ENCODE peak calls at places on chromosome X, in nine cellular contexts. D is endothelial cell; S is MCF 10A; V is Calu3; W is WTC11; G is activated CD8-positive, alpha-beta T cell treated with anti-CD3 and anti-CD28 coated beads for 36 hours; Q is mammary epithelial cell; F is epithelial cell of esophagus; P is GM12864. N is an unnamed sample.

GRCh38 chrX:132488092-132488749 is 617 bp downstream of the MBNL3 start:
- DNase-seq in F (peak), W (no peak), V (no peak), Q (peak), G (peak), D (no peak), P (no peak), S (peak), N (no peak)

GRCh38 chrX:18971506-18971905 is 12.4 kb downstream of the PHKA2 start:
- DNase-seq in V (no peak), G (no peak), P (no peak), D (no peak), S (no peak), Q (no peak), F (no peak), W (no peak), N (no peak)

GRCh38 chrX:129116651-129117050 is 406.6 kb downstream of the SMARCA1 start:
- DNase-seq in G (no peak), D (no peak), F (no peak), P (no peak), V (no peak), W (no peak), Q (no peak), S (no peak), N (no peak)

GRCh38 chrX:2498781-2499302 is 1.9 kb downstream of the DHRSX start:
- DNase-seq in S (no peak), P (no peak), Q (no peak), D (no peak), F (peak), G (no peak), W (no peak), V (no peak), N (no peak)

GRCh38 chrX:151724563-151725337 is 8.9 kb downstream of the FATE1 start:
- DNase-seq in F (no peak), P (no peak), Q (no peak), G (no peak), S (no peak), D (no peak), W (no peak), V (no peak), N (no peak)

GRCh38 chrX:30196322-30196721 is 19.0 kb upstream of the MAGEB2 start:
- DNase-seq in G (no peak), D (no peak), S (peak), V (no peak), P (no peak), W (no peak), F (peak), Q (peak), N (no peak)

GRCh38 chrX:151510203-151510602 is 53.3 kb upstream of the PASD1 start:
- DNase-seq in Q (no peak), S (no peak), P (no peak), W (no peak), G (no peak), V (no peak), D (no peak), F (no peak), N (no peak)

GRCh38 chrX:46979340-46979739 is 67.1 kb downstream of the JADE3 start:
- DNase-seq in V (no peak), G (no peak), Q (peak), S (peak), P (no peak), W (no peak), D (no peak), F (peak), N (no peak)

GRCh38 chrX:103630171-103630511 is 1.4 kb downstream of the TCEAL1 start:
- DNase-seq in F (no peak), W (no peak), D (no peak), Q (no peak), P (no peak), V (no peak), S (no peak), G (no peak), N (no peak)

GRCh38 chrX:151753313-151754041 is 18.9 kb downstream of the CNGA2 start:
- DNase-seq in D (peak), F (peak), V (peak), W (peak), G (peak), S (peak), P (no peak), Q (peak), N (peak)

GRCh38 chrX:2626750-2627149 is 64.3 kb upstream of the CD99 start:
- DNase-seq in D (no peak), S (no peak), Q (no peak), P (no peak), F (no peak), W (no peak), G (no peak), V (no peak), N (no peak)

GRCh38 chrX:68196939-68197791 is 236.1 kb downstream of the OPHN1 start:
- DNase-seq in W (peak), F (peak), D (peak), V (peak), S (peak), G (peak), P (peak), Q (peak), N (peak)

GRCh38 chrX:153946910-153947769 is 2.7 kb upstream of the RENBP start:
- DNase-seq in Q (peak), G (peak), D (peak), P (no peak), W (peak), F (peak), S (peak), V (peak), N (peak)

GRCh38 chrX:67619253-67619652 is 75.4 kb downstream of the AR start:
- DNase-seq in Q (peak), D (no peak), P (no peak), V (peak), W (no peak), G (no peak), F (peak), S (peak), N (no peak)

GRCh38 chrX:154727418-154728323 is 23.2 kb downstream of the GAB3 start:
- DNase-seq in S (peak), W (no peak), V (peak), P (no peak), F (peak), Q (peak), G (no peak), D (no peak), N (no peak)

GRCh38 chrX:87409113-87409841 is 108.3 kb upstream of the KLHL4 start:
- DNase-seq in D (no peak), W (no peak), F (peak), Q (peak), P (no peak), S (peak), V (peak), G (no peak), N (no peak)

GRCh38 chrX:150805736-150806135 is 92.7 kb downstream of the CD99L2 start:
- DNase-seq in P (no peak), F (no peak), D (no peak), S (no peak), W (no peak), V (no peak), Q (no peak), G (no peak), N (no peak)

GRCh38 chrX:104668550-104668949 is 102.6 kb downstream of the IL1RAPL2 start:
- DNase-seq in F (peak), G (no peak), S (peak), P (no peak), Q (peak), W (no peak), D (no peak), V (no peak), N (no peak)

GRCh38 chrX:41025926-41026325 is 59.3 kb upstream of the USP9X start:
- DNase-seq in Q (no peak), F (no peak), D (no peak), G (no peak), V (no peak), W (no peak), P (no peak), S (no peak), N (no peak)

GRCh38 chrX:70878925-70879324 is 29.6 kb downstream of the TEX11 start:
- DNase-seq in Q (no peak), P (no peak), D (no peak), W (no peak), V (no peak), S (no peak), G (peak), F (no peak), N (no peak)

GRCh38 chrX:46376246-46376885 is 168.9 kb downstream of the ZNF674 start:
- DNase-seq in G (peak), Q (peak), W (peak), P (no peak), F (peak), D (peak), V (peak), S (peak), N (peak)

GRCh38 chrX:114365045-114365834 is 218.6 kb upstream of the HTR2C start:
- DNase-seq in Q (no peak), F (no peak), V (no peak), S (no peak), W (no peak), P (no peak), G (no peak), D (no peak), N (no peak)

GRCh38 chrX:13283968-13284914 is 35.6 kb downstream of the ATXN3L start:
- DNase-seq in V (no peak), Q (peak), G (no peak), W (peak), P (no peak), D (no peak), F (peak), S (peak), N (no peak)

GRCh38 chrX:153406011-153406410 is 4.9 kb upstream of the PNMA6E start:
- DNase-seq in V (no peak), P (no peak), Q (no peak), G (no peak), F (no peak), W (no peak), S (no peak), D (no peak), N (no peak)

GRCh38 chrX:148310402-148311200 is 189.8 kb upstream of the AFF2 start:
- DNase-seq in G (peak), F (no peak), S (no peak), Q (no peak), P (peak), V (no peak), D (no peak), W (no peak), N (no peak)

GRCh38 chrX:153727108-153727931 is 2.7 kb downstream of the ABCD1 start:
- DNase-seq in W (no peak), P (no peak), G (no peak), Q (no peak), V (peak), F (no peak), D (no peak), S (peak), N (no peak)

GRCh38 chrX:131778269-131779218 is 234.7 kb downstream of the OR13H1 start:
- DNase-seq in Q (peak), W (no peak), P (no peak), S (peak), G (no peak), F (no peak), V (no peak), D (no peak), N (no peak)

GRCh38 chrX:103170216-103170615 is 44.7 kb upstream of the BEX4 start:
- DNase-seq in S (no peak), D (no peak), F (peak), P (no peak), W (no peak), V (no peak), G (no peak), Q (peak), N (no peak)

GRCh38 chrX:38214551-38214950 is 6.1 kb downstream of the SRPX start:
- DNase-seq in F (peak), D (no peak), W (no peak), G (no peak), V (no peak), P (no peak), S (no peak), Q (peak), N (no peak)

GRCh38 chrX:152927858-152928760 is 30.2 kb downstream of the ZNF185 start:
- DNase-seq in G (no peak), Q (no peak), P (no peak), F (no peak), V (no peak), S (no peak), W (no peak), D (no peak), N (no peak)

GRCh38 chrX:151983186-151983585 is 8.7 kb upstream of the GABRE start:
- DNase-seq in D (no peak), P (no peak), W (no peak), G (no peak), S (no peak), Q (peak), F (peak), V (no peak), N (no peak)

GRCh38 chrX:22135171-22135711 is 103.1 kb downstream of the PHEX start:
- DNase-seq in V (no peak), F (peak), D (no peak), G (no peak), S (peak), Q (peak), W (no peak), P (no peak), N (no peak)

GRCh38 chrX:9700555-9700954 is 65.1 kb downstream of the GPR143 start:
- DNase-seq in G (no peak), F (no peak), V (no peak), Q (no peak), W (peak), P (no peak), D (no peak), S (no peak), N (no peak)

GRCh38 chrX:9704876-9705465 is 60.7 kb downstream of the GPR143 start:
- DNase-seq in D (no peak), W (no peak), V (no peak), P (no peak), F (no peak), G (no peak), Q (no peak), S (no peak), N (no peak)

GRCh38 chrX:9703406-9703805 is 62.2 kb downstream of the GPR143 start:
- DNase-seq in F (no peak), V (no peak), P (no peak), Q (no peak), G (no peak), W (no peak), D (no peak), S (no peak), N (no peak)

GRCh38 chrX:9698566-9698965 is 67.1 kb downstream of the GPR143 start:
- DNase-seq in F (no peak), P (no peak), G (no peak), V (no peak), W (no peak), D (no peak), S (no peak), Q (no peak), N (no peak)

DNA sequence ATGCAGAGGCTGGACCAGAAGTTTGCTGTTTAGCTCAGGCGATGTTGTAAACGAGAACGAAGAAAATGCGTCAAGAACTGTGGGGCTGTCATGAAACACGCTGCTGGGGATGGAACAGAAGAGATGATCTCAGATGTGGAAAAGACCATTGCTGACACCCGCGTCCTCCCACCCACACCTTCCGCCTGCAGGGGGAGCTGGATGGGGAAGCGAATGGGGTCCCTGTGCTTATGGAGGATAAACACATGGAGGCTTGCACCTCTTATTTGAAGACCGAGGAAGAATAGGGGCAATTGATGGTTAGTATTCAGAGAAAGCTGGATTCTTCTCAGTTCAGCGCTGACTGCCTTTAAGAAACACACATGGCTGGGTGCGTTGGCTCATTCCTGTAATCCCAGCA is 63.9 kb downstream of the GPR143 start:
- DNase-seq in S (no peak), F (no peak), W (peak), V (no peak), D (no peak), Q (no peak), G (no peak), P (no peak), N (no peak)
- TF ChIP-seq CTCF in S (no peak), F (no peak), W (no peak), V (no peak), D (no peak), Q (no peak), G (no peak), P (no peak), N (no peak)

DNA sequence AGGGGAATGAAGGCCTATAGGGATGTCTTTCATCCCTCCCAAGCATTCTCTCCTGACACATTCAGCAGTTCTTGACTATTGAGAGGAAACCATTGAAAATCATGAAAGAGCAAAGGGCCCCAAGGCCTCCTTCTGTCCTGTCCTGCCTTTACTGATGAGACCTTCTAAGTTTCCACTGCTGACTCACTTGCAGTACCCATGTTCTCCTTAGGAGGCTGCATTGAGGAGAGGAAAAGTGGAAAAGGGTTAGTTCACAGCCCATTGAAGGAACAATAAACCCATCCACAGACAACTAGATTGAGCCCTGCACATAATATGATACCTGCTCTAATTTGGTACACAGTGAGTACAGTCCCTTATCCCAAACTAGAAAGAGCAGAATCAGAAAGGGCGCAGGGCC is 115.1 kb upstream of the PNPLA4 start:
- DNase-seq in F (peak), D (no peak), Q (peak), S (peak), G (no peak), P (no peak), W (no peak), V (no peak), N (no peak)
- TF ChIP-seq CTCF in F (peak), D (peak), Q (no peak), S (peak), G (no peak), P (peak), W (peak), V (no peak), N (no peak)

DNA sequence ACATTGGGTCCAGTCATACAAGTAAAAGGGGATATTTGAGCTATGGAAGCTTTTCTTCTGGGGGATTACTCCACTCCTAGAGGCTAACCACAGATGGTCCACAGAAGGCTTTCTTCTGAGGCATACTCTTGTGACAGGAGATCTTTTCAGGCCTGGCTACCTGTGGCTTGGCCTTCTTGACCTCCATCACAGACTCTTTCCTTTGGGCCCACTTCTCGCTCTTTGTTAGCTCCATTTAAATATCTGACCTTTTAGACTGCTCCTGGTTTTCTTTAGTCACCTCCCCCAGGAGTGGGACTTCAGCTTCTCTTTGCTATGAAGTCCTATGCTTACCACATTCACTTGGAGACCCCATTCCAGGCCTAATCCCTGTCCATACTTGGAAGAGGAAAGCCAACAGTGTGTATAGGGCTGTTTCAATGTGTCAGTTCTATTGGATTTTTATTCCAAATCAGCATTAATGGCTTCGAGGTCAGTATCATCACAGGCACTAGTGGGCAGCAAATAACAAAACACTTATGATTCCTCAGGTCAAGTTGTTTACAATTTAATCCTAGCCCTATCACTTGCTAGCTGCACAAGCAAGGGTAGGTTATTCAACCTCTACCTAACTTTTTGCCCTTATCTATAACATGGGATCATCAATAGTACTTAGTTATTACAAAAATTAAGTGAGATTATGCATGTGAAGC is 26.3 kb downstream of the GPC3 start:
- DNase-seq in Q (no peak), P (no peak), W (no peak), V (no peak), S (peak), D (no peak), F (peak), G (no peak), N (no peak)
- TF ChIP-seq CTCF in Q (no peak), P (no peak), W (no peak), V (no peak), S (no peak), D (no peak), F (peak), G (no peak), N (no peak)

GRCh38 chrX:48854898-48855297 is 19.5 kb upstream of the PCSK1N start:
- DNase-seq in G (peak), V (peak), W (peak), Q (peak), D (no peak), P (no peak), F (peak), S (peak), N (no peak)
- TF ChIP-seq CTCF in G (no peak), V (peak), W (no peak), Q (no peak), D (no peak), P (peak), F (peak), S (peak), N (no peak)

GRCh38 chrX:69493193-69493592 is 10.9 kb upstream of the NALF2 start:
- DNase-seq in S (peak), D (peak), G (peak), F (peak), P (no peak), Q (peak), W (peak), V (peak), N (no peak)
- TF ChIP-seq CTCF in S (peak), D (peak), G (peak), F (peak), P (peak), Q (peak), W (peak), V (peak), N (peak)

GRCh38 chrX:25531096-25531495 is 515.3 kb upstream of the ARX start:
- DNase-seq in Q (no peak), D (no peak), F (peak), V (no peak), S (peak), P (no peak), W (no peak), G (no peak), N (no peak)
- TF ChIP-seq CTCF in Q (no peak), D (no peak), F (no peak), V (no peak), S (no peak), P (no peak), W (no peak), G (no peak), N (no peak)

GRCh38 chrX:27186671-27187070 is 276.5 kb downstream of the PPP4R3C start:
- DNase-seq in Q (peak), G (peak), D (no peak), P (peak), W (peak), F (peak), V (peak), S (peak), N (peak)
- TF ChIP-seq CTCF in Q (peak), G (peak), D (peak), P (peak), W (peak), F (peak), V (peak), S (peak), N (peak)

GRCh38 chrX:10773318-10773717 is 152.9 kb upstream of the MID1 start:
- DNase-seq in S (no peak), D (no peak), V (no peak), P (no peak), Q (no peak), G (no peak), W (no peak), F (no peak), N (no peak)

GRCh38 chrX:10769696-10770619 is 149.6 kb upstream of the MID1 start:
- DNase-seq in F (no peak), G (no peak), V (peak), S (no peak), P (no peak), Q (no peak), W (no peak), D (no peak), N (no peak)

GRCh38 chrX:10769165-10769564 is 148.8 kb upstream of the MID1 start:
- DNase-seq in W (no peak), F (peak), G (no peak), S (peak), Q (peak), P (no peak), D (no peak), V (no peak), N (peak)
- TF ChIP-seq CTCF in W (no peak), F (peak), G (no peak), S (peak), Q (peak), P (peak), D (no peak), V (no peak), N (peak)